ENCODE peak calls at places on chromosomes 11 and 22, in five cellular contexts. One of them, this sample, is unnamed.

GRCh38 chr11:36349345-36350136 is 53.5 kb downstream of the PRR5L start:
- DNase-seq in GM23248: peak; percentile 26
- DNase-seq in fibroblast of lung: no peak
- DNase-seq in PC-3: no peak
- DNase-seq in K562: no peak
- DNase-seq in this sample: no peak

GRCh38 chr11:124961972-124962609 is 8.1 kb downstream of the CCDC15 start:
- DNase-seq in GM23248: peak; percentile 83
- DNase-seq in fibroblast of lung: peak; percentile 69
- DNase-seq in PC-3: peak; percentile 91
- DNase-seq in K562: peak; percentile 64
- DNase-seq in this sample: peak; percentile 73

GRCh38 chr22:17233348-17234043 is 14.3 kb upstream of the ADA2 start:
- DNase-seq in GM23248: no peak
- DNase-seq in fibroblast of lung: no peak
- DNase-seq in PC-3: no peak
- DNase-seq in K562: no peak
- DNase-seq in this sample: no peak

GRCh38 chr11:2685566-2686359 is 14.0 kb downstream of the KCNQ1OT1 start:
- DNase-seq in GM23248: no peak
- DNase-seq in fibroblast of lung: no peak
- DNase-seq in PC-3: no peak
- DNase-seq in K562: no peak
- DNase-seq in this sample: no peak

GRCh38 chr22:20391222-20391621 is 2.7 kb upstream of the ZNF74 start:
- DNase-seq in GM23248: no peak
- DNase-seq in fibroblast of lung: no peak
- DNase-seq in PC-3: no peak
- DNase-seq in K562: peak; percentile 9
- DNase-seq in this sample: no peak

GRCh38 chr11:75768112-75768908 is at the start of gene DGAT2:
- DNase-seq in GM23248: peak; percentile 90
- DNase-seq in fibroblast of lung: peak; percentile 66
- DNase-seq in PC-3: peak; percentile 82
- DNase-seq in K562: peak; percentile 93
- DNase-seq in this sample: peak; percentile 92

GRCh38 chr22:49004484-49005399 is 822.9 kb downstream of the BRD1 start:
- DNase-seq in GM23248: no peak
- DNase-seq in fibroblast of lung: no peak
- DNase-seq in PC-3: no peak
- DNase-seq in K562: no peak
- DNase-seq in this sample: no peak

GRCh38 chr11:1978865-1979473 is 18.7 kb downstream of the H19 start:
- DNase-seq in GM23248: no peak
- DNase-seq in fibroblast of lung: no peak
- DNase-seq in PC-3: no peak
- DNase-seq in K562: no peak
- DNase-seq in this sample: no peak

GRCh38 chr11:118109231-118109630 is 22.5 kb upstream of the SMIM35 start:
- DNase-seq in GM23248: peak; percentile 58
- DNase-seq in fibroblast of lung: peak; percentile 36
- DNase-seq in PC-3: peak; percentile 20
- DNase-seq in K562: no peak
- DNase-seq in this sample: no peak

GRCh38 chr11:721913-722811 is 16.1 kb downstream of the EPS8L2 start:
- DNase-seq in GM23248: no peak
- DNase-seq in fibroblast of lung: no peak
- DNase-seq in PC-3: no peak
- DNase-seq in K562: peak; percentile 50
- DNase-seq in this sample: peak; percentile 24

GRCh38 chr11:95076416-95076815 is 9.7 kb downstream of the SRSF8 start:
- DNase-seq in GM23248: peak; percentile 35
- DNase-seq in fibroblast of lung: peak; percentile 87
- DNase-seq in PC-3: peak; percentile 66
- DNase-seq in K562: no peak
- DNase-seq in this sample: peak; percentile 40

GRCh38 chr22:33210129-33210784 is 152.1 kb upstream of the SYN3 start:
- DNase-seq in GM23248: peak; percentile 61
- DNase-seq in fibroblast of lung: peak; percentile 5
- DNase-seq in PC-3: peak; percentile 46
- DNase-seq in K562: peak; percentile 44
- DNase-seq in this sample: peak; percentile 60

GRCh38 chr11:128776434-128777284 is 82.8 kb downstream of the FLI1 start:
- DNase-seq in GM23248: peak; percentile 33
- DNase-seq in fibroblast of lung: peak; percentile 45
- DNase-seq in PC-3: peak; percentile 47
- DNase-seq in K562: peak; percentile 59
- DNase-seq in this sample: peak; percentile 73

GRCh38 chr11:46865340-46865739 is 19.3 kb upstream of the CKAP5 start:
- DNase-seq in GM23248: peak; percentile 69
- DNase-seq in fibroblast of lung: peak; percentile 80
- DNase-seq in PC-3: no peak
- DNase-seq in K562: no peak
- DNase-seq in this sample: no peak

GRCh38 chr11:94675239-94675638 is 92.9 kb upstream of the AMOTL1 start:
- DNase-seq in GM23248: no peak
- DNase-seq in fibroblast of lung: no peak
- DNase-seq in PC-3: peak; percentile 98
- DNase-seq in K562: no peak
- DNase-seq in this sample: no peak

GRCh38 chr22:40392618-40393017 is 22.2 kb downstream of the SGSM3 start:
- DNase-seq in GM23248: peak; percentile 42
- DNase-seq in fibroblast of lung: no peak
- DNase-seq in PC-3: no peak
- DNase-seq in K562: no peak
- DNase-seq in this sample: no peak

GRCh38 chr11:13310443-13310842 is 32.9 kb downstream of the BMAL1 start:
- DNase-seq in GM23248: no peak
- DNase-seq in fibroblast of lung: no peak
- DNase-seq in PC-3: no peak
- DNase-seq in K562: no peak
- DNase-seq in this sample: no peak

GRCh38 chr11:102223859-102224258 is 93.4 kb upstream of the BIRC3 start:
- DNase-seq in GM23248: peak; percentile 41
- DNase-seq in fibroblast of lung: peak; percentile 17
- DNase-seq in PC-3: no peak
- DNase-seq in K562: no peak
- DNase-seq in this sample: peak; percentile 47

GRCh38 chr22:27090595-27090994 is 433.2 kb downstream of the MIAT start:
- DNase-seq in GM23248: no peak
- DNase-seq in fibroblast of lung: no peak
- DNase-seq in PC-3: no peak
- DNase-seq in K562: no peak
- DNase-seq in this sample: no peak

GRCh38 chr11:2465201-2466068 is 20.6 kb downstream of the KCNQ1 start:
- DNase-seq in GM23248: no peak
- DNase-seq in fibroblast of lung: no peak
- DNase-seq in PC-3: no peak
- DNase-seq in K562: no peak
- DNase-seq in this sample: no peak

GRCh38 chr11:58674609-58675008 is 52.1 kb downstream of the CNTF start:
- DNase-seq in GM23248: no peak
- DNase-seq in fibroblast of lung: no peak
- DNase-seq in PC-3: no peak
- DNase-seq in K562: no peak
- DNase-seq in this sample: no peak

GRCh38 chr22:17213976-17214375 is 5.3 kb downstream of the ADA2 start:
- DNase-seq in GM23248: peak; percentile 57
- DNase-seq in fibroblast of lung: peak; percentile 7
- DNase-seq in PC-3: peak; percentile 19
- DNase-seq in K562: peak; percentile 61
- DNase-seq in this sample: peak; percentile 50

GRCh38 chr11:85977751-85978160 is 91.1 kb downstream of the PICALM start:
- DNase-seq in GM23248: peak; percentile 44
- DNase-seq in fibroblast of lung: no peak
- DNase-seq in PC-3: no peak
- DNase-seq in K562: no peak
- DNase-seq in this sample: no peak

GRCh38 chr11:125075900-125076317 is 12.8 kb downstream of the SLC37A2 start:
- DNase-seq in GM23248: peak; percentile 72
- DNase-seq in fibroblast of lung: peak; percentile 51
- DNase-seq in PC-3: peak; percentile 35
- DNase-seq in K562: peak; percentile 60
- DNase-seq in this sample: no peak

GRCh38 chr11:16986434-16987204 is 27.6 kb downstream of the PLEKHA7 start:
- DNase-seq in GM23248: no peak
- DNase-seq in fibroblast of lung: no peak
- DNase-seq in PC-3: peak; percentile 58
- DNase-seq in K562: no peak
- DNase-seq in this sample: peak; percentile 81

GRCh38 chr22:23047742-23048141 is 22.6 kb upstream of the GNAZ start:
- DNase-seq in GM23248: no peak
- DNase-seq in fibroblast of lung: no peak
- DNase-seq in PC-3: no peak
- DNase-seq in K562: no peak
- DNase-seq in this sample: no peak

GRCh38 chr11:116927163-116927772 is 89.8 kb upstream of the APOA1 start:
- DNase-seq in GM23248: peak; percentile 18
- DNase-seq in fibroblast of lung: no peak
- DNase-seq in PC-3: peak; percentile 39
- DNase-seq in K562: no peak
- DNase-seq in this sample: no peak

GRCh38 chr22:17390087-17390486 is 20.8 kb downstream of the CECR2 start:
- DNase-seq in GM23248: no peak
- DNase-seq in fibroblast of lung: no peak
- DNase-seq in PC-3: no peak
- DNase-seq in K562: no peak
- DNase-seq in this sample: no peak

GRCh38 chr11:1308745-1309497 is 511 bp downstream of the TOLLIP start:
- DNase-seq in GM23248: peak; percentile 79
- DNase-seq in fibroblast of lung: peak; percentile 35
- DNase-seq in PC-3: peak; percentile 12
- DNase-seq in K562: peak; percentile 14
- DNase-seq in this sample: no peak

GRCh38 chr11:131987703-131988102 is 617.3 kb downstream of the NTM start:
- DNase-seq in GM23248: no peak
- DNase-seq in fibroblast of lung: no peak
- DNase-seq in PC-3: peak; percentile 18
- DNase-seq in K562: no peak
- DNase-seq in this sample: peak; percentile 21

GRCh38 chr22:41177626-41178424 is 27.3 kb upstream of the L3MBTL2 start:
- DNase-seq in GM23248: no peak
- DNase-seq in fibroblast of lung: no peak
- DNase-seq in PC-3: no peak
- DNase-seq in K562: no peak
- DNase-seq in this sample: no peak

GRCh38 chr11:134616048-134616447 is 204.0 kb upstream of the B3GAT1 start:
- DNase-seq in GM23248: no peak
- DNase-seq in fibroblast of lung: no peak
- DNase-seq in PC-3: no peak
- DNase-seq in K562: no peak
- DNase-seq in this sample: no peak

GRCh38 chr22:34765115-34765514 is 300.8 kb upstream of the ISX start:
- DNase-seq in GM23248: no peak
- DNase-seq in fibroblast of lung: no peak
- DNase-seq in PC-3: no peak
- DNase-seq in K562: no peak
- DNase-seq in this sample: no peak

DNA sequence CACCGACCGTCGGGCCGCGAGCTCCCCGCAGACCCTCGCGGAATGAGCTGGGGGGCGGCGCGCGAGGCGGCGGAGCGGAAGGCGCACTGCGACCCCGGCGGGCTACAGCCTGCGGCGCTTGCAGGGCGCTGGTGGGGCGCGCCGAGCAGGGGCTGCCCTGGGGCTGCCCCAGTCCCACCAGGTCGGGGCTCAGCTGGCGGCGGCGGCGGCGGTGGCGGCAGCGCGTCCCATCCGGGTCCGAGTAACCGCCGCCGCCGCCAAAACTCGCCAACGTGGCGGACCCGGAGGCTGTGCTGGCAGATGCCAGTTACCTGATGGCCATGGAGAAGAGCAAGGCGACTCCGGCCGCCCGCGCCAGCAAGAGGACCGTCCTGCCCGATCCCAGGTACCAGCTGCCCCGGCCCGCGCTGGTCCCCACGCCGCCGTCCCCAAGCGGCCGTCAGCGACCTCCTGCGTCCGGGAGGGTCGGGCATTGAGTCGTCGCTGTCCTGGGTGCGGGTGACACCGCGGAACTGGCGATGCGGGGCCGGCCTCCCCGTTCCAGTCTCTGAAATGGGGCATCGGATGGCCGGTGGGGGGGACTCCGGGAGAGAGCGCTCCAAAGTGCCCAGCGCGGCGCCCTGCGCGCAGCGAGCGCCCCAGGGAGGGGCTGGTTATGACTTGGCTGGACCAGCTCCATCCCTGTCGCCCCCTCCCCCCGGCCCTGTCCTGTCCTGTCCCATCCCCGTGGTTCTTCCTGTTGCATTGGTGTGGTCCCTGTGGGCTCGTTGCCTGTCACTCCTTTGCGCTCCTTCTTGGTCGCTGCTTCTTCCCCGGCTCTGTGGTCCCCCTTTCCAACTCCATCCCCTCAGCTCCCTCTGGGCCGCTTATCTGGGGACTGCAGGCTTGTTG is 63.5 kb downstream of the CRYBB2 start:
- DNase-seq in GM23248: no peak
- DNase-seq in fibroblast of lung: no peak
- DNase-seq in PC-3: no peak
- DNase-seq in K562: no peak
- DNase-seq in this sample: peak; percentile 4
- TF ChIP-seq EZH2 in GM23248: peak; percentile 53
- TF ChIP-seq EZH2 in fibroblast of lung: peak; percentile 49
- TF ChIP-seq EZH2 in PC-3: no peak
- TF ChIP-seq EZH2 in K562: no peak
- TF ChIP-seq EZH2 in this sample: peak; percentile 79

DNA sequence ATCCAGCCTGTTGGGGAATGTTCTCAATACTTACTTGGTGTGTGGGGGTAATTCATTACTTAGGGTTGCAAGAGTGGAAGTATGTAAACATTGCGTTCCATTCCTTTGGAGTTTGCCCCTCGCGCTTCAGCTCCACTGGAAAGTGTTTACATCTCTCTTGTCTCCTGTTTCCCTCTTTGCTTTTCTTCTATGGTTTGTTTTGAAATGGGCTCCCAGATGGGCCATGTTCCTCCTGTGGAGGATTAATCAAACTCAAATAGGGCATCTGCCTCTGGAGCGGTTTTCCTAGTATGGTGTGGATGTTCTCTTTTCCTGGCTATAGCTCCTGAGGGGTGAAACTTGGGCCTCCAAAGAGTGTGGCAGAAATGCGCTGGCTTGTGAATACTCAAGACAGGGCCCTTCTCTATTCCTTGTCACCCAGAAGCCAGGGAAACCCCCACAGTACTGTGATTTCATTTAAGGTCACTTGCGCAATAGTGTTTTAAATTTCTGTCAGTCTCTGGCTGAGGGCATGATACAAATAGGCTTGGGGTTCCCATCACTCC is 51.9 kb downstream of the CD44 start:
- DNase-seq in GM23248: no peak
- DNase-seq in fibroblast of lung: peak; percentile 46
- DNase-seq in PC-3: no peak
- DNase-seq in K562: no peak
- DNase-seq in this sample: peak; percentile 29
- H3K4me1 ChIP-seq in GM23248: peaks cover 53% of the 10 kb centered on the region
- H3K4me1 ChIP-seq in fibroblast of lung: peaks cover 30% of the 10 kb centered on the region
- H3K4me1 ChIP-seq in PC-3: no peaks in the 10 kb centered on the region
- H3K4me1 ChIP-seq in K562: no peaks in the 10 kb centered on the region
- H3K4me1 ChIP-seq in this sample: peaks cover 28% of the 10 kb centered on the region

GRCh38 chr11:43942651-43943356 is 367 bp downstream of the C11orf96 start:
- DNase-seq in GM23248: peak; percentile 63
- DNase-seq in fibroblast of lung: peak; percentile 54
- DNase-seq in PC-3: peak; percentile 2
- DNase-seq in K562: peak; percentile 44
- DNase-seq in this sample: peak; percentile 33
- TF ChIP-seq EZH2 in GM23248: peak; percentile 42
- TF ChIP-seq EZH2 in fibroblast of lung: peak; percentile 82
- TF ChIP-seq EZH2 in PC-3: peak; percentile 31
- TF ChIP-seq EZH2 in K562: no peak
- TF ChIP-seq EZH2 in this sample: no peak

GRCh38 chr11:119691020-119691666 is 37.9 kb downstream of the NECTIN1 start:
- DNase-seq in GM23248: no peak
- DNase-seq in fibroblast of lung: no peak
- DNase-seq in PC-3: no peak
- DNase-seq in K562: peak; percentile 30
- DNase-seq in this sample: no peak
- H3K4me1 ChIP-seq in GM23248: no peaks in the 10 kb centered on the region
- H3K4me1 ChIP-seq in fibroblast of lung: no peaks in the 10 kb centered on the region
- H3K4me1 ChIP-seq in PC-3: no peaks in the 10 kb centered on the region
- H3K4me1 ChIP-seq in K562: no peaks in the 10 kb centered on the region
- H3K4me1 ChIP-seq in this sample: no peaks in the 10 kb centered on the region